ENCODE peak calls at places on chromosome 16, in nine cellular contexts. S, Z, I, X, A, H, E, N and V are unnamed samples. For H3K36me3, the result is how much of the 10 kb centered on the place peaks cover.

GRCh38 chr16:46918400-46918799 is 34.2 kb downstream of the GPT2 start:
- DNase-seq in S (no peak), Z (no peak), I (no peak), X (no peak), A (no peak), H (no peak), E (no peak), N (no peak), V (no peak)

GRCh38 chr16:79542196-79542859 is 58.2 kb downstream of the MAF start:
- DNase-seq in S (peak), Z (no peak), I (peak), X (no peak), A (no peak), H (peak), E (peak), N (no peak), V (no peak)

GRCh38 chr16:84484579-84485254 is 19.7 kb downstream of the MEAK7 start:
- DNase-seq in S (peak), Z (peak), I (no peak), X (no peak), A (peak), H (peak), E (peak), N (peak), V (no peak)

GRCh38 chr16:79632289-79632688 is 31.8 kb upstream of the MAF start:
- DNase-seq in S (no peak), Z (no peak), I (no peak), X (no peak), A (no peak), H (no peak), E (no peak), N (peak), V (peak)

GRCh38 chr16:65414284-65414984 is 292.6 kb upstream of the CDH11 start:
- DNase-seq in S (no peak), Z (peak), I (no peak), X (no peak), A (no peak), H (no peak), E (no peak), N (peak), V (peak)

GRCh38 chr16:52446076-52446475 is 100.9 kb downstream of the TOX3 start:
- DNase-seq in S (no peak), Z (no peak), I (no peak), X (no peak), A (no peak), H (no peak), E (no peak), N (peak), V (no peak)

GRCh38 chr16:47732122-47732805 is 271.1 kb downstream of the PHKB start:
- DNase-seq in S (no peak), Z (peak), I (no peak), X (no peak), A (no peak), H (no peak), E (no peak), N (peak), V (no peak)

GRCh38 chr16:1464196-1464893 is 10.5 kb downstream of the CLCN7 start:
- DNase-seq in S (no peak), Z (no peak), I (no peak), X (no peak), A (no peak), H (no peak), E (no peak), N (no peak), V (no peak)

GRCh38 chr16:15643453-15644305 is 725 bp upstream of the MARF1 start:
- DNase-seq in S (peak), Z (peak), I (no peak), X (no peak), A (peak), H (no peak), E (peak), N (peak), V (peak)

GRCh38 chr16:379183-379960 is 2.4 kb downstream of the PGAP6 start:
- DNase-seq in S (no peak), Z (no peak), I (no peak), X (no peak), A (no peak), H (no peak), E (no peak), N (no peak), V (no peak)

GRCh38 chr16:49492090-49492801 is 118.6 kb downstream of the C16orf78 start:
- DNase-seq in S (peak), Z (peak), I (peak), X (peak), A (peak), H (peak), E (peak), N (peak), V (peak)

GRCh38 chr16:64159986-64160385 is 961.9 kb downstream of the CDH11 start:
- DNase-seq in S (no peak), Z (no peak), I (no peak), X (no peak), A (no peak), H (no peak), E (no peak), N (peak), V (peak)

GRCh38 chr16:9360075-9360474 is 268.6 kb downstream of the HAPSTR1 start:
- DNase-seq in S (no peak), Z (no peak), I (no peak), X (no peak), A (no peak), H (no peak), E (no peak), N (no peak), V (no peak)

GRCh38 chr16:70162041-70162451 is 11.5 kb upstream of the CLEC18C start:
- DNase-seq in S (no peak), Z (peak), I (no peak), X (no peak), A (no peak), H (no peak), E (no peak), N (peak), V (no peak)

GRCh38 chr16:974001-974601 is 3.3 kb upstream of the LMF1 start:
- DNase-seq in S (no peak), Z (no peak), I (no peak), X (no peak), A (no peak), H (no peak), E (no peak), N (no peak), V (no peak)

GRCh38 chr16:87552772-87553171 is 49.5 kb upstream of the JPH3 start:
- DNase-seq in S (no peak), Z (peak), I (no peak), X (no peak), A (no peak), H (no peak), E (no peak), N (peak), V (no peak)

GRCh38 chr16:8928467-8928957 is 35.2 kb downstream of the USP7 start:
- DNase-seq in S (no peak), Z (peak), I (no peak), X (no peak), A (no peak), H (no peak), E (no peak), N (no peak), V (no peak)

GRCh38 chr16:27943766-27944165 is 119.7 kb downstream of the GSG1L start:
- DNase-seq in S (no peak), Z (no peak), I (no peak), X (no peak), A (no peak), H (no peak), E (no peak), N (no peak), V (no peak)

GRCh38 chr16:64375386-64375980 is 746.4 kb downstream of the CDH11 start:
- DNase-seq in S (no peak), Z (no peak), I (no peak), X (no peak), A (no peak), H (no peak), E (no peak), N (peak), V (peak)

DNA sequence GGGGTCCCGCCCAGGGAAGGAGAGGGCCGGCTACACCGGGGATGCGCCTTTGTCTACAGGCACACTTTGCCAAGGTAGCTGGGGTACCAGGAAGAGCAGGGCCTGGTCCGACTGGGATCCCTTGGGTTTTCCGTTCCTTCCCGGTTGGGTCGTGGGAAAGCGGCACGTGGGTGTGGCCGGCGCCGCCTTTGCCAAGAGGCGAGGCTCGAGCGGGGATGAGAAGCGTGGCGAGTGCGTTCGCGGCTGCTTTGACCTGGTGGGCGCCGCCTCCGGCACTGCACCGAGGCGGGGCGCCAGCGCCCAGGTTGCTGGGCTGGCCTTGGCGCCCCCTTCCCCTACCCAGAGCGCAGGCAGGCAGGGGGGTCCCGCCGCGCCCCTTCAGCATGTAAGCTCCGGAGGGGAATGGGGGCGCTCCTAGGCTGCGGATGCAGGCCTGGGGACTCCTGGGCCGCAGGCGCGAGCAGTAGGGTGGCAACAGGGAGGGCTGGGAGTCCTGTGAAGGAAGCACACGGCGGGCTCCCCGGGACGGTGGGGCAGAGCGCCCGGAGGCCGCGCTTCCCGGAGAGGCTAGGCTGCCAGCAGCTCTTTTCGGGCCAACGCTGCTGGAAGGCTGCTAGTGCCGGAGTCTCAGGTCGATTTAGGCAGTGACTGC is 2.0 kb downstream of the HAS3 start:
- DNase-seq in S (no peak), Z (no peak), I (peak), X (peak), A (peak), H (peak), E (peak), N (peak), V (peak)
- H3K4me3 ChIP-seq in S (peak), Z (peak), I (peak), X (peak), A (no peak), H (peak), E (peak), N (no peak), V (peak)

GRCh38 chr16:81693047-81693446 is 86.0 kb upstream of the PLCG2 start:
- DNase-seq in S (no peak), Z (no peak), I (no peak), X (no peak), A (no peak), H (no peak), E (no peak), N (peak), V (peak)

GRCh38 chr16:81694494-81695285 is 84.4 kb upstream of the PLCG2 start:
- DNase-seq in S (peak), Z (no peak), I (no peak), X (no peak), A (peak), H (no peak), E (no peak), N (no peak), V (no peak)

GRCh38 chr16:81695431-81695890 is 83.6 kb upstream of the PLCG2 start:
- DNase-seq in S (no peak), Z (no peak), I (no peak), X (no peak), A (no peak), H (no peak), E (no peak), N (peak), V (no peak)

GRCh38 chr16:81693467-81694303 is 85.4 kb upstream of the PLCG2 start:
- DNase-seq in S (no peak), Z (no peak), I (no peak), X (no peak), A (no peak), H (no peak), E (no peak), N (peak), V (peak)

GRCh38 chr16:81692571-81692970 is 86.5 kb upstream of the PLCG2 start:
- DNase-seq in S (no peak), Z (no peak), I (no peak), X (no peak), A (no peak), H (no peak), E (no peak), N (no peak), V (no peak)
- H3K36me3 ChIP-seq in S (under half), Z (under half), I (under half), X (under half), A (under half), H (under half), E (under half), N (under half), V (under half)

GRCh38 chr16:22240023-22240697 is 34.1 kb downstream of the EEF2K start:
- DNase-seq in S (no peak), Z (peak), I (no peak), X (no peak), A (no peak), H (no peak), E (no peak), N (no peak), V (no peak)
- H3K4me3 ChIP-seq in S (no peak), Z (no peak), I (no peak), X (no peak), A (no peak), H (no peak), E (no peak), N (no peak), V (no peak)

DNA sequence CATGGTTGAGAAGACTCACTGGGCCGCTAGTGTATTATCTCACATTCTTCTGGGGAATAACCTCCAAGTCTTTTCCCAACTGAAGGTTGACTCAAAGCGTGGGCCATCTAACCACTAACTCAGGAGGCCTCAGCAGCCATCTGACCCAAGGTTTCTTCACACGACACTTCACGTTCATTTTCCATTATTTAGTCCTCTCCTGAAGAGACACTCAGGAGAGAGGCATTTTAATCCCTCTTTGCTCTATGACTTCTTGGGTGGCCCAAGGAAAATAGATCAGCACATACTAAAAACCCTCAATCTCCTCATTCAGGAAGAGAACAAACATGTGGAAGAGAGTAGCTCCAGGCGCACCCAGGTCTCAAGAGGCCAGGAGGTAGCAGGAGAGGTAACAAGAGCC is 252.8 kb upstream of the FOXF1 start:
- DNase-seq in S (no peak), Z (no peak), I (no peak), X (no peak), A (no peak), H (no peak), E (no peak), N (no peak), V (no peak)
- H3K36me3 ChIP-seq in S (under half), Z (under half), I (under half), X (under half), A (under half), H (under half), E (under half), N (under half), V (under half)